ENCODE peak calls at places on chromosomes 12 and 14, in six cellular contexts. D, X, F, W, H and A are unnamed samples.

GRCh38 chr14:101477648-101478047 is 83.6 kb upstream of the DIO3 start:
- DNase-seq in F (no peak), D (peak; percentile 15), X (no peak), H (no peak), W (no peak), A (no peak)

GRCh38 chr12:69546693-69547438 is 38.4 kb upstream of the CCT2 start:
- DNase-seq in X (no peak), H (no peak), D (no peak), W (no peak), F (no peak), A (no peak)

GRCh38 chr14:94170151-94170550 is 4.0 kb upstream of the PPP4R4 start:
- DNase-seq in F (no peak), W (no peak), X (no peak), H (no peak), D (no peak), A (no peak)

GRCh38 chr12:54294152-54294913 is 6.5 kb downstream of the NFE2 start:
- DNase-seq in D (peak; percentile 44), X (peak; percentile 17), W (no peak), F (peak; percentile 52), H (no peak), A (no peak)

GRCh38 chr12:95446511-95446910 is 27.4 kb upstream of the METAP2 start:
- DNase-seq in X (no peak), H (no peak), D (no peak), F (no peak), W (no peak), A (no peak)

GRCh38 chr14:34049769-34050168 is 98.9 kb upstream of the EGLN3 start:
- DNase-seq in X (no peak), F (no peak), D (no peak), W (no peak), H (no peak), A (no peak)

GRCh38 chr14:67970923-67971322 is 151.3 kb downstream of the RAD51B start:
- DNase-seq in H (no peak), X (no peak), D (no peak), W (no peak), F (no peak), A (no peak)

GRCh38 chr12:104779134-104779533 is 179.0 kb downstream of the SLC41A2 start:
- DNase-seq in F (no peak), W (no peak), H (no peak), X (no peak), D (no peak), A (no peak)

GRCh38 chr12:73514672-73515071 is 1023.0 kb upstream of the ATXN7L3B start:
- DNase-seq in H (no peak), F (no peak), X (no peak), D (no peak), W (no peak), A (no peak)

GRCh38 chr12:115023279-115023678 is 339.3 kb upstream of the TBX3 start:
- DNase-seq in D (no peak), W (no peak), X (no peak), H (peak; percentile 55), F (no peak), A (no peak)

GRCh38 chr12:84874125-84874824 is 38.3 kb downstream of the SLC6A15 start:
- DNase-seq in D (peak; percentile 74), W (no peak), F (no peak), X (no peak), H (peak; percentile 25), A (peak; percentile 12)

GRCh38 chr12:66573605-66574004 is 105.3 kb downstream of the GRIP1 start:
- DNase-seq in D (no peak), F (no peak), H (no peak), X (no peak), W (no peak), A (no peak)

GRCh38 chr14:91925727-91926121 is 21.8 kb downstream of the FBLN5 start:
- DNase-seq in W (no peak), F (no peak), H (no peak), X (no peak), D (no peak), A (no peak)